ENCODE peak calls at places on chromosomes 13 and 19, in nine cellular contexts. B is HCT116, F is uterus, O is GM12878, J is suprapubic skin, X is tibial nerve, E is A549, R is esophagus muscularis mucosa, C is ovary. W is an unnamed sample. For H3K4me1, the result is how much of the 10 kb centered on the place peaks cover.

GRCh38 chr13:74067818-74068217 is 66.4 kb downstream of the KLF12 start:
- DNase-seq in B (no peak), F (no peak), O (no peak), J (no peak), X (no peak), E (no peak), R (no peak), C (no peak), W (no peak)

GRCh38 chr13:113951246-113951999 is 22.5 kb downstream of the C13orf46 start:
- DNase-seq in B (peak), F (peak), O (no peak), J (peak), X (peak), E (peak), R (peak), C (peak), W (peak)

GRCh38 chr13:86445584-86446140 is 646.4 kb upstream of the SLITRK6 start:
- DNase-seq in B (no peak), F (no peak), O (no peak), J (no peak), X (no peak), E (peak), R (no peak), C (no peak), W (no peak)

GRCh38 chr13:110412132-110412912 is 105.2 kb downstream of the COL4A2 start:
- DNase-seq in B (peak), F (peak), O (peak), J (peak), X (peak), E (peak), R (peak), C (peak), W (peak)

GRCh38 chr13:44249439-44249838 is 124.2 kb upstream of the SERP2 start:
- DNase-seq in B (no peak), F (peak), O (no peak), J (no peak), X (peak), E (no peak), R (no peak), C (peak), W (no peak)

GRCh38 chr19:40717880-40718773 is 1.2 kb downstream of the ITPKC start:
- DNase-seq in B (no peak), F (peak), O (no peak), J (no peak), X (no peak), E (peak), R (no peak), C (peak), W (peak)

GRCh38 chr13:68481130-68481529 is 1251.0 kb upstream of the PCDH9 start:
- DNase-seq in B (no peak), F (no peak), O (no peak), J (no peak), X (no peak), E (no peak), R (no peak), C (no peak), W (no peak)

GRCh38 chr13:87524775-87525174 is 146.4 kb upstream of the SLITRK5 start:
- DNase-seq in B (no peak), F (no peak), O (no peak), J (no peak), X (no peak), E (no peak), R (no peak), C (no peak), W (no peak)

GRCh38 chr19:3606174-3606689 is 443 bp downstream of the TBXA2R start:
- DNase-seq in B (peak), F (no peak), O (no peak), J (peak), X (no peak), E (no peak), R (no peak), C (no peak), W (peak)

DNA sequence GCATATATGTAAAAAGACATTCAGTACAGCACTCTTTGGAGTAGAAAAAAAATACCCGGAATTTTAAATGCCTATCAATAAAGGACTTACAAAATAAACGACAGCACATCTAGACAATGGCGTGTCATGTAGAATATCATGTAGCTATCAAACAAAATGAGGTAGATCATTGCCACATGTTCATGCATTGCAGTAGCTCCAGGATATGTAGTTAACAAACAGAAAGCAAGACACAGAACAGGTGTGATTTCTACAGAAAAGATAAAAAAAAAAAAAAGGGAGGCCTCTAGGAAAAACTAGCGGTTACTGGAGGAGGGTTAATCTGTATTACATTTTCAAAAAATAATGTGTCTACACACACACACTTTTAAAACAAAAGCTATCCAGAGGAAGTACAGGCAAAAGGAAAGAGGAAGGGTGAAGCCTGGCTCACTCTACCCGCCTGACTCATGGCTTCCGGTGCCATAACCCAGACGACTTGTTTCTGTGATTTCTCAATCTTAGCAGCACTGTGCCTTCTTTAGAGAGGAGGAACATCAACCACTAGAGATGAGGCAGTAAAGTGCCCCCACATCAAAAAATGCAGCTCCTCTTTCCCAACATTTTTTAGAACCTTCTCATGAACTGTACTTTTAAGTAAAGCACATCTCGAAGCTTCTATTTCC is 6.9 kb downstream of the KCTD12 start:
- DNase-seq in B (no peak), F (peak), O (peak), J (peak), X (no peak), E (no peak), R (no peak), C (peak), W (peak)
- TF ChIP-seq POLR2A in B (no peak), F (no peak), O (no peak), J (no peak), X (no peak), E (no peak), R (no peak), C (no peak), W (no peak)

DNA sequence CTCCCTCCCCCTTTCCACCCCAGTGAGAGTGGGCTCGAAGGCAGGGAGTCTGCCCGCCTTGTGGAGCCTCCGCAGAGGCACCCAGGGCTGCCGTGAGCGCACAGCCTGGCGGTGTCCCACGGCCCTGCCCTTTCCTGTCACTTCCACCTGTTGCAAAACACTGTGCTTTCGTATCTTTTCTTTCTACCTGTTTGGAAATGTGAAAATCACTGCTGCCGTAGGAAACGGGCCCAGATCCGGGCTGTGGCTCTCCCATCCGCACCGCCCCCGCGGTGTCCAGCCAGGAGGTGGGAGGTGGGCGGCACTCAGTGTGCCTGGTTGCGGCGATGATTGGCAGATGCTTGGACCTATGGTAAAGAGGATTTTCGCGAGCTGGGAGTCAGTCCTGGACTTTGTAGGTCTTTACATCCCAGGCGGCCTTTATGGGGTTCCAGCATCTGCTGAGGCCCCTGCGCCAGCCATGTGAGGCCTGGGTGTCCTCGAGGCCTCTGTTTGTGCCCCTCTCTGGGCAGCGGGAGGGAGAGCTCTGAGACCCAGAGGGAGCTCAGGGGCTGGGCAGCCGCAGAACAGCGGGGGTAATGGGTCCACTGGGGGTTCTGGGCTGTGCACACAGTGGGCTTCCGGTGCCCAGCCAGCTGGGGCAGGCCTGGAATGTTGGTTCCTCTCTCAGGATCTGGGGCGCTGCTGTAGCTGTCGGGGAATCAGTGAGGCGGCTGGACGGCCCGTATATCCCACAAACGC is 6.1 kb downstream of the STK11 start:
- DNase-seq in B (no peak), F (peak), O (no peak), J (no peak), X (no peak), E (peak), R (no peak), C (peak), W (no peak)
- H3K4me1 ChIP-seq in B (under half), F (under half), O (under half), J (half or more), X (under half), E (under half), R (half or more), C (under half), W (half or more)

GRCh38 chr19:21020298-21021227 is at the start of gene ZNF430:
- DNase-seq in B (peak), F (peak), O (peak), J (peak), X (peak), E (peak), R (peak), C (peak), W (peak)

GRCh38 chr19:21023901-21024300 is 3.4 kb downstream of the ZNF430 start:
- DNase-seq in B (no peak), F (no peak), O (no peak), J (no peak), X (no peak), E (no peak), R (no peak), C (no peak), W (no peak)

GRCh38 chr19:21028969-21029268 is 8.5 kb downstream of the ZNF430 start:
- DNase-seq in B (no peak), F (no peak), O (no peak), J (no peak), X (no peak), E (no peak), R (no peak), C (no peak), W (no peak)

DNA sequence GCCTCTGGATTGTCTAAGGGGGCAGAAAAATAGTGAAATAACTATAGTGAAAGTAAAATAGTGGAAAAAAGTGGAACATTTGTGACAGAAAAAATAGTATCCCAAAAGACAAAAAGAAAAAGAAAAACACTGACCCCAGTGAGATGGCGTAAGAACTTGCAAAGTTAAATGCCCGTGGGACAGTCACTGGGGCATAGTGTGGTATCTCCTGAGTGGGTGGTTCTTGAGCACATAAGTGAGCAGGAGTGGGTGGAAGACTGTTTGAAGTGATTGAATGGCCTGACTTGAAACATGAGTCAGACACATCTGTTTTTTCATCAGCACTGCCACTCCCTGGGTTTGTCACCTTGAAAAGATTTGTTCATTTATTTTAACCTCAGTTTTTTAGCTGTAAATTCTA is 2.5 kb downstream of the ZNF430 start:
- DNase-seq in B (peak), F (no peak), O (no peak), J (no peak), X (no peak), E (no peak), R (no peak), C (no peak), W (peak)
- H3K27ac ChIP-seq in B (peak), F (no peak), O (peak), J (peak), X (no peak), E (no peak), R (no peak), C (no peak), W (peak)

GRCh38 chr19:6459356-6460098 is at the start of gene SLC25A23:
- DNase-seq in B (peak), F (peak), O (peak), J (no peak), X (peak), E (peak), R (no peak), C (peak), W (peak)
- TF ChIP-seq POLR2A in B (peak), F (peak), O (peak), J (no peak), X (no peak), E (no peak), R (no peak), C (no peak), W (peak)

DNA sequence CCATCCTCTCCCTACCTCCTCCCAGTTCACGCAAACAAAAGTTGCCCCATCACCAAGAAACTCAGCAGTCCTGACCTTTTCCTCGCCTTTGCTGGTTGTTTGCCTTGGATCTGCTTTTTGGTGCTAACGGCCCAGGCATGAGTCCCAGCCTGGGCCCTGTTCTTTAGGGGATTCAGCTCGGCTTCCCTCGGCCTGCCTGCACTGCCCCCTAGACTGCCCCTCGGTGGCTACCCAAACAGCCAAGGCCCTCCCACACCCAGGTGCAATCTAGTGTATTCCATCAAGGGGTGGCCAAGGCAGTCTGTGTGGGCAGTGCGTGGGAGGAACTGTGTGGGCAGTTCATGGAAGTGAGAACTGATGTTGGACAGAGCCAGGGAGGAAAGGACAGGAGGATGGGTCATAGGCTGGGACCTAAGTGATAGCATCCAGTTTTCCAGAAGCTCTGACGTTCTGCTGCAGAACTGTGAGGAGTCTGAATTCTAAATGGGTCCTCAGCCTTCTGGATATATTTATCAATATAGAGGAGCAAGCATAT is 255.6 kb downstream of the DLEU7 start:
- DNase-seq in B (no peak), F (no peak), O (no peak), J (no peak), X (no peak), E (no peak), R (no peak), C (no peak), W (no peak)
- H3K4me1 ChIP-seq in B (under half), F (under half), O (under half), J (under half), X (under half), E (under half), R (under half), C (under half), W (under half)

DNA sequence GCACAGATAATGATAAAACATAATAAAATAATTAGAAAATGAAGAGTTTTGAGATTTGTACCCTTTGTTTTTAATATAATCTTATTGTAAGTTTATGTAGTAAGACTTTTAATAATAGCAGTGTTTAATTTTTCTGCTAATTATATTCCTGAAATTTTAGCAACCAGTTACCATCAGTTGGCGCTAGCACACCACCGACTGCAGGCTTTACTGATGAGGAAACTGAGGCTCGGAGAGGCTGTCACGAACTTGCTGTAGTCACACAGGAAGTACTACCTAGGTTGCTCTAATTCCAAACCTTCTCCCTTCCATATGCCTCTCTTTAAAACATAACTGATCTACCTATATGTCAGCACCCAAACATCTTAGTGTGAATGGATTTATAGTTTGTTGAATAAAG is 1.0 kb upstream of the RFXAP start:
- DNase-seq in B (no peak), F (no peak), O (no peak), J (no peak), X (no peak), E (no peak), R (no peak), C (no peak), W (no peak)
- H3K27ac ChIP-seq in B (no peak), F (no peak), O (no peak), J (no peak), X (no peak), E (no peak), R (peak), C (no peak), W (no peak)

W was measured in thyroid gland.